ENCODE peak calls at places on chromosomes 5 and 9, in six cellular contexts. W is Caco-2; Q is T1000; F is substantia nigra; Z is CD4-positive, alpha-beta T cell; U is mammary epithelial cell. C is an unnamed sample.

GRCh38 chr9:88197016-88197415 is 58.7 kb upstream of the SPATA31C2 start:
- DNase-seq in W (no peak), Q (no peak), F (no peak), Z (no peak), U (peak), C (no peak)

GRCh38 chr5:3546028-3546427 is 49.6 kb upstream of the IRX1 start:
- DNase-seq in W (no peak), Q (no peak), F (no peak), Z (no peak), U (no peak), C (no peak)

GRCh38 chr9:127700594-127701255 is 6.1 kb upstream of the CFAP157 start:
- DNase-seq in W (no peak), Q (no peak), F (no peak), Z (no peak), U (no peak), C (no peak)

GRCh38 chr9:14906000-14906399 is 4.2 kb downstream of the FREM1 start:
- DNase-seq in W (no peak), Q (no peak), F (no peak), Z (no peak), U (no peak), C (no peak)

GRCh38 chr5:53368516-53368915 is 111.9 kb upstream of the FST start:
- DNase-seq in W (no peak), Q (no peak), F (no peak), Z (no peak), U (peak), C (no peak)

GRCh38 chr5:136064510-136064909 is 35.7 kb downstream of the TGFBI start:
- DNase-seq in W (peak), Q (no peak), F (no peak), Z (no peak), U (no peak), C (no peak)

GRCh38 chr5:36459191-36460135 is 146.9 kb upstream of the SLC1A3 start:
- DNase-seq in W (no peak), Q (no peak), F (no peak), Z (no peak), U (peak), C (no peak)

GRCh38 chr5:37859805-37860204 is 20.0 kb upstream of the GDNF start:
- DNase-seq in W (no peak), Q (no peak), F (no peak), Z (no peak), U (no peak), C (no peak)

GRCh38 chr5:135245521-135246499 is 153.2 kb downstream of the MACROH2A1 start:
- DNase-seq in W (peak), Q (no peak), F (no peak), Z (peak), U (peak), C (no peak)

GRCh38 chr5:64497390-64497789 is 8.4 kb upstream of the RGS7BP start:
- DNase-seq in W (no peak), Q (peak), F (no peak), Z (no peak), U (peak), C (peak)

GRCh38 chr9:134899168-134899567 is 18.5 kb downstream of the FCN1 start:
- DNase-seq in W (no peak), Q (no peak), F (no peak), Z (no peak), U (no peak), C (no peak)

GRCh38 chr5:76850543-76851140 is 828 bp downstream of the S100Z start:
- DNase-seq in W (no peak), Q (no peak), F (no peak), Z (no peak), U (no peak), C (no peak)

GRCh38 chr5:73668422-73669116 is 42.6 kb downstream of the ARHGEF28 start:
- DNase-seq in W (no peak), Q (no peak), F (no peak), Z (no peak), U (no peak), C (no peak)

GRCh38 chr9:27436234-27436633 is 87.9 kb upstream of the IFNK start:
- DNase-seq in W (peak), Q (no peak), F (no peak), Z (no peak), U (no peak), C (no peak)

GRCh38 chr9:131235480-131235851 is 40.8 kb downstream of the FAM78A start:
- DNase-seq in W (no peak), Q (no peak), F (no peak), Z (no peak), U (no peak), C (no peak)

GRCh38 chr5:174760721-174761120 is 36.3 kb downstream of the MSX2 start:
- DNase-seq in W (no peak), Q (no peak), F (no peak), Z (no peak), U (no peak), C (no peak)

GRCh38 chr5:134917070-134917831 is 12.3 kb downstream of the PCBD2 start:
- DNase-seq in W (no peak), Q (no peak), F (no peak), Z (no peak), U (no peak), C (no peak)

GRCh38 chr5:181160144-181160754 is 12.9 kb downstream of the OR2V2 start:
- DNase-seq in W (peak), Q (peak), F (peak), Z (peak), U (peak), C (peak)

GRCh38 chr5:158590936-158591863 is 508.5 kb downstream of the EBF1 start:
- DNase-seq in W (peak), Q (no peak), F (no peak), Z (no peak), U (peak), C (no peak)

GRCh38 chr5:38607396-38607795 is 51.0 kb upstream of the LIFR start:
- DNase-seq in W (peak), Q (no peak), F (no peak), Z (no peak), U (peak), C (no peak)

GRCh38 chr9:91127653-91128052 is 234.1 kb downstream of the AUH start:
- DNase-seq in W (no peak), Q (no peak), F (no peak), Z (no peak), U (peak), C (no peak)

GRCh38 chr9:76620586-76620985 is 143.7 kb upstream of the PCA3 start:
- DNase-seq in W (no peak), Q (no peak), F (no peak), Z (no peak), U (no peak), C (no peak)

GRCh38 chr5:53350991-53351770 is 129.2 kb upstream of the FST start:
- DNase-seq in W (no peak), Q (no peak), F (no peak), Z (no peak), U (no peak), C (no peak)

GRCh38 chr5:149740341-149740740 is 10.2 kb downstream of the PPARGC1B start:
- DNase-seq in W (no peak), Q (no peak), F (no peak), Z (no peak), U (no peak), C (no peak)

GRCh38 chr5:60516688-60517087 is 183.3 kb downstream of the DEPDC1B start:
- DNase-seq in W (no peak), Q (no peak), F (no peak), Z (no peak), U (no peak), C (no peak)

GRCh38 chr5:103439007-103439406 is 123.6 kb downstream of the NUDT12 start:
- DNase-seq in W (no peak), Q (no peak), F (no peak), Z (no peak), U (no peak), C (no peak)

GRCh38 chr9:22049411-22049810 is 40.3 kb upstream of the CDKN2B start:
- DNase-seq in W (no peak), Q (no peak), F (no peak), Z (no peak), U (peak), C (no peak)

GRCh38 chr5:151214614-151215545 is 9.0 kb downstream of the CCDC69 start:
- DNase-seq in W (no peak), Q (no peak), F (no peak), Z (no peak), U (no peak), C (no peak)

GRCh38 chr5:91306497-91306896 is 76.6 kb downstream of the ARRDC3 start:
- DNase-seq in W (no peak), Q (no peak), F (no peak), Z (no peak), U (no peak), C (no peak)

GRCh38 chr9:114057161-114057560 is 20.9 kb downstream of the AMBP start:
- DNase-seq in W (no peak), Q (no peak), F (no peak), Z (no peak), U (no peak), C (no peak)

GRCh38 chr9:69019808-69020207 is 5.9 kb upstream of the PRKACG start:
- DNase-seq in W (no peak), Q (no peak), F (no peak), Z (no peak), U (no peak), C (no peak)

GRCh38 chr9:105064248-105065118 is 136.5 kb upstream of the ABCA1 start:
- DNase-seq in W (peak), Q (peak), F (peak), Z (no peak), U (peak), C (peak)

GRCh38 chr9:95127249-95128176 is 190.0 kb downstream of the FANCC start:
- DNase-seq in W (peak), Q (peak), F (peak), Z (peak), U (peak), C (peak)

GRCh38 chr9:136370687-136371530 is 2.6 kb downstream of the CARD9 start:
- DNase-seq in W (no peak), Q (no peak), F (no peak), Z (no peak), U (no peak), C (no peak)

GRCh38 chr9:127049581-127049980 is 72.9 kb downstream of the ANGPTL2 start:
- DNase-seq in W (no peak), Q (no peak), F (no peak), Z (no peak), U (no peak), C (no peak)

GRCh38 chr5:170746081-170746951 is 37.2 kb upstream of the GABRP start:
- DNase-seq in W (no peak), Q (no peak), F (no peak), Z (no peak), U (no peak), C (no peak)